ENCODE peak calls at places on chromosomes 7 and 10, in eight cellular contexts. One of them, this sample, is unnamed.

GRCh38 chr10:48672596-48673255 is 11.9 kb upstream of the WDFY4 start:
- DNase-seq in astrocyte of the spinal cord: no peak
- DNase-seq in dorsolateral prefrontal cortex: no peak
- DNase-seq in astrocyte of the cerebellum: no peak
- DNase-seq in kidney epithelial cell: no peak
- DNase-seq in GM13976: peak; percentile 60
- DNase-seq in foreskin fibroblast: no peak
- DNase-seq in osteoblast: no peak
- DNase-seq in this sample: no peak

GRCh38 chr10:80530251-80530650 is 7.5 kb upstream of the SH2D4B start:
- DNase-seq in astrocyte of the spinal cord: no peak
- DNase-seq in dorsolateral prefrontal cortex: no peak
- DNase-seq in astrocyte of the cerebellum: no peak
- DNase-seq in kidney epithelial cell: no peak
- DNase-seq in GM13976: no peak
- DNase-seq in foreskin fibroblast: no peak
- DNase-seq in osteoblast: peak; percentile 91
- DNase-seq in this sample: no peak

GRCh38 chr7:106344861-106345260 is 60.1 kb upstream of the NAMPT start:
- DNase-seq in astrocyte of the spinal cord: peak; percentile 20
- DNase-seq in dorsolateral prefrontal cortex: no peak
- DNase-seq in astrocyte of the cerebellum: no peak
- DNase-seq in kidney epithelial cell: no peak
- DNase-seq in GM13976: no peak
- DNase-seq in foreskin fibroblast: peak; percentile 19
- DNase-seq in osteoblast: no peak
- DNase-seq in this sample: no peak

GRCh38 chr10:45379891-45380540 is 6.0 kb downstream of the ALOX5 start:
- DNase-seq in astrocyte of the spinal cord: no peak
- DNase-seq in dorsolateral prefrontal cortex: no peak
- DNase-seq in astrocyte of the cerebellum: no peak
- DNase-seq in kidney epithelial cell: no peak
- DNase-seq in GM13976: peak; percentile 46
- DNase-seq in foreskin fibroblast: no peak
- DNase-seq in osteoblast: peak; percentile 26
- DNase-seq in this sample: no peak

GRCh38 chr7:542935-543789 is 23.5 kb upstream of the PDGFA start:
- DNase-seq in astrocyte of the spinal cord: peak; percentile 89
- DNase-seq in dorsolateral prefrontal cortex: no peak
- DNase-seq in astrocyte of the cerebellum: peak; percentile 48
- DNase-seq in kidney epithelial cell: peak; percentile 82
- DNase-seq in GM13976: no peak
- DNase-seq in foreskin fibroblast: peak; percentile 97
- DNase-seq in osteoblast: peak; percentile 100
- DNase-seq in this sample: no peak

GRCh38 chr10:119769886-119770285 is 44.0 kb downstream of the INPP5F start:
- DNase-seq in astrocyte of the spinal cord: peak; percentile 55
- DNase-seq in dorsolateral prefrontal cortex: no peak
- DNase-seq in astrocyte of the cerebellum: no peak
- DNase-seq in kidney epithelial cell: no peak
- DNase-seq in GM13976: no peak
- DNase-seq in foreskin fibroblast: peak; percentile 59
- DNase-seq in osteoblast: peak; percentile 77
- DNase-seq in this sample: no peak

GRCh38 chr10:116800356-116800929 is 48.9 kb upstream of the ENO4 start:
- DNase-seq in astrocyte of the spinal cord: no peak
- DNase-seq in dorsolateral prefrontal cortex: no peak
- DNase-seq in astrocyte of the cerebellum: no peak
- DNase-seq in kidney epithelial cell: no peak
- DNase-seq in GM13976: no peak
- DNase-seq in foreskin fibroblast: no peak
- DNase-seq in osteoblast: no peak
- DNase-seq in this sample: no peak

GRCh38 chr7:38465946-38466345 is 165.2 kb downstream of the AMPH start:
- DNase-seq in astrocyte of the spinal cord: peak; percentile 26
- DNase-seq in dorsolateral prefrontal cortex: no peak
- DNase-seq in astrocyte of the cerebellum: peak; percentile 31
- DNase-seq in kidney epithelial cell: no peak
- DNase-seq in GM13976: no peak
- DNase-seq in foreskin fibroblast: no peak
- DNase-seq in osteoblast: no peak
- DNase-seq in this sample: no peak

GRCh38 chr7:139035588-139036353 is at the start of gene ZC3HAV1L:
- DNase-seq in astrocyte of the spinal cord: peak; percentile 67
- DNase-seq in dorsolateral prefrontal cortex: no peak
- DNase-seq in astrocyte of the cerebellum: peak; percentile 16
- DNase-seq in kidney epithelial cell: no peak
- DNase-seq in GM13976: peak; percentile 91
- DNase-seq in foreskin fibroblast: peak; percentile 67
- DNase-seq in osteoblast: peak; percentile 95
- DNase-seq in this sample: no peak

GRCh38 chr10:133401500-133401899 is 7.5 kb downstream of the MTG1 start:
- DNase-seq in astrocyte of the spinal cord: no peak
- DNase-seq in dorsolateral prefrontal cortex: no peak
- DNase-seq in astrocyte of the cerebellum: no peak
- DNase-seq in kidney epithelial cell: no peak
- DNase-seq in GM13976: peak; percentile 21
- DNase-seq in foreskin fibroblast: no peak
- DNase-seq in osteoblast: no peak
- DNase-seq in this sample: no peak

GRCh38 chr10:79146611-79147130 is 77.9 kb downstream of the ZMIZ1 start:
- DNase-seq in astrocyte of the spinal cord: no peak
- DNase-seq in dorsolateral prefrontal cortex: no peak
- DNase-seq in astrocyte of the cerebellum: no peak
- DNase-seq in kidney epithelial cell: no peak
- DNase-seq in GM13976: no peak
- DNase-seq in foreskin fibroblast: no peak
- DNase-seq in osteoblast: no peak
- DNase-seq in this sample: no peak

GRCh38 chr7:112996472-112996871 is 90.2 kb downstream of the GPR85 start:
- DNase-seq in astrocyte of the spinal cord: no peak
- DNase-seq in dorsolateral prefrontal cortex: no peak
- DNase-seq in astrocyte of the cerebellum: no peak
- DNase-seq in kidney epithelial cell: no peak
- DNase-seq in GM13976: no peak
- DNase-seq in foreskin fibroblast: no peak
- DNase-seq in osteoblast: no peak
- DNase-seq in this sample: no peak

GRCh38 chr7:1859266-1860035 is 189.4 kb downstream of the ELFN1 start:
- DNase-seq in astrocyte of the spinal cord: no peak
- DNase-seq in dorsolateral prefrontal cortex: no peak
- DNase-seq in astrocyte of the cerebellum: no peak
- DNase-seq in kidney epithelial cell: no peak
- DNase-seq in GM13976: no peak
- DNase-seq in foreskin fibroblast: no peak
- DNase-seq in osteoblast: peak; percentile 74
- DNase-seq in this sample: no peak

GRCh38 chr7:5213286-5213645 is 23.2 kb downstream of the WIPI2 start:
- DNase-seq in astrocyte of the spinal cord: no peak
- DNase-seq in dorsolateral prefrontal cortex: peak; percentile 9
- DNase-seq in astrocyte of the cerebellum: no peak
- DNase-seq in kidney epithelial cell: no peak
- DNase-seq in GM13976: no peak
- DNase-seq in foreskin fibroblast: no peak
- DNase-seq in osteoblast: no peak
- DNase-seq in this sample: no peak

GRCh38 chr7:30202671-30203070 is 67.9 kb downstream of the MTURN start:
- DNase-seq in astrocyte of the spinal cord: no peak
- DNase-seq in dorsolateral prefrontal cortex: no peak
- DNase-seq in astrocyte of the cerebellum: no peak
- DNase-seq in kidney epithelial cell: no peak
- DNase-seq in GM13976: no peak
- DNase-seq in foreskin fibroblast: no peak
- DNase-seq in osteoblast: no peak
- DNase-seq in this sample: no peak

DNA sequence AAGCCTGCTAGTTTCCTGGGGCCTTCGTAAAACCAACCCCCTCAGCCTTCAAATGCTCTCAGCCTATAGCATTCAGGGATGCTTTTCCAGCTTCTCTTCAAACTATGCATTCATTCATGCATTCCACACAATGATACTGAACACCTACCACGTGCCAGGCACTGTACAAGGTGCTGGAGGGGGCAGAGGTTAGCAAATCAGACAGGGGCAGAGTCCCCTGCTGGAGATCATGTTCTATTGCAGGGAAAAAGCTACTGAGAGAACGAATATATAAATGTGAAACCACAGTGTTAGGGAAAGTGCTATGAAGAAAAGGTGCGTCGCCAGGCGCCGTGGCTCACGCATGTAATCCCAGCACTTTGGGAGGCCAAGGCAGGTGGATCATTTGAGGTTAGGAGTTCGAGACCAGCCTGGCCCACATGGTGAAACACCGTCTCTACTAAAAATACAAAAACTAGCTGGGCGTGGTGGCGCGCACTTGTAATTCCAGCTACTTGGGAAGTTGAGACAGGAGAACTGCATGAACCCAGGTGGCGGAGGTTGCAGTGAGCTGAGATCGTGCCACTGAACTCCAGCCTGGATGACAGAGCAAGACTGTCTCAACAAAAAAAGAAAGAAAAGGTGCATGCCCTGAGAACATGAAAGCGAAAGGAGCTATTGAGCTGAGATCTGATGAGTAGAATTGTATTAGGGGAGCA is 64.6 kb upstream of the CALN1 start:
- DNase-seq in astrocyte of the spinal cord: no peak
- DNase-seq in dorsolateral prefrontal cortex: no peak
- DNase-seq in astrocyte of the cerebellum: no peak
- DNase-seq in kidney epithelial cell: no peak
- DNase-seq in GM13976: no peak
- DNase-seq in foreskin fibroblast: no peak
- DNase-seq in osteoblast: no peak
- DNase-seq in this sample: no peak
- TF ChIP-seq CTCF in astrocyte of the spinal cord: no peak
- TF ChIP-seq CTCF in dorsolateral prefrontal cortex: no peak
- TF ChIP-seq CTCF in astrocyte of the cerebellum: no peak
- TF ChIP-seq CTCF in kidney epithelial cell: no peak
- TF ChIP-seq CTCF in GM13976: no peak
- TF ChIP-seq CTCF in foreskin fibroblast: no peak
- TF ChIP-seq CTCF in osteoblast: no peak
- TF ChIP-seq CTCF in this sample: no peak

DNA sequence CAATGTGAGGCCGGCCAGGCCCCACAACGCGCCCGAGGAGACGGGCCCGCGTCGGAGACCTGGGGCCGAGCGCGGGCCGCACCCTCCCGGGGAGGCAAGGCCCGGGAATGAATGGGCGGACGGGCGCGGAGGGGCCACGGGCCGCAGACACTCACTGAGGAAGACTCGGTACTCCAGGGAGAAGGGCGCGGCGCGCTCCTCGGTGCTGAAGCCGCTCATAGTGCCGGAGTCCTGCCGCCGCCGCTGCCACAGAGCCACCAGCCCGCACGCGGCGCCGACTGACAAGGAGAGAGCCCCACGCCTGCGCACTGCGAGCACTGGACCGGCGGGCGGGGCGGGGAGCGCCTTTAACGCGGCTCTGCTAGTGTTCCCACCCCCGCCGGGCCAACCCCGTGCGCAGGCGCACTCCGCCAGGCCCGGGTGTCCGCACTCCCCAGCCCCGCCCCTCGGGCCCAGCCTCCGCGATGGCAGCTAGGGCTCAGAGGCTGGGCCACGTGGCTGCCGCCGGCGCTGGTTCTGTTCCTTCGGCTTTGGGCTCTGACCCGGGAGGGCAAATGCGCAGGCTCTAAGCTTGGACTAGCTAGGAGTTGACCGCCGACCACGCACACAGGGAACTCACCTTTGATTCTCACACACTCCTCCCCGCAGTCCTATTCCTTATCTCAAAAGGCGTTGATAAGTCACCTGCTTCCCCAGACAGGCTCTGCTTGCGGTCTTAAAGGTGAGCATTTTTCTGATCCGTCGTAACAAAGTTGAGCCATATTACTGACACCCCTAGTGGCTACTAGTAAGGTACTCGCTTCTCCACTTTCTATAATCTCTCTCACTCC is at the start of gene PPA1:
- DNase-seq in astrocyte of the spinal cord: peak; percentile 94
- DNase-seq in dorsolateral prefrontal cortex: peak; percentile 99
- DNase-seq in astrocyte of the cerebellum: peak; percentile 74
- DNase-seq in kidney epithelial cell: no peak
- DNase-seq in GM13976: peak; percentile 100
- DNase-seq in foreskin fibroblast: peak; percentile 94
- DNase-seq in osteoblast: peak; percentile 100
- DNase-seq in this sample: no peak
- TF ChIP-seq CTCF in astrocyte of the spinal cord: peak; percentile 26
- TF ChIP-seq CTCF in dorsolateral prefrontal cortex: no peak
- TF ChIP-seq CTCF in astrocyte of the cerebellum: peak; percentile 32
- TF ChIP-seq CTCF in kidney epithelial cell: peak; percentile 27
- TF ChIP-seq CTCF in GM13976: no peak
- TF ChIP-seq CTCF in foreskin fibroblast: no peak
- TF ChIP-seq CTCF in osteoblast: peak; percentile 30
- TF ChIP-seq CTCF in this sample: peak; percentile 36

DNA sequence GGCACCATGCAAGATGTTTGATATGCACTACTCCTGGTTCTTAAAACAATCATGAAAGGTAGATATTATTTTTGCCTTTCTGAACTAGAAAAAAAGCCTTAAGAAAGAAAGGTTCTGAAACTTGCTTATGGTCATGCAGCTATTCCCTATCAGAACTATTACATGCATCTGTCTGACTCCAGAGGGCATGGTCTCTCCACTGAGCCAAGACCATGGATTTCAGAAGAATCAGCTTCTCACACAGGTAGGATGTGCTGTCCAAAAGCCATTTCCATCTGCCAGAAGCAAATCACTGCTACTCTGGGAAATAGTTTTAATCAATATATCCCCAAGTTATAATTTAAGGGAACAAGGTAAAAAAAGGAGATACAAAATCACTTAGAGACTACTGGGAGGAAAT is 69.5 kb downstream of the STK17A start:
- DNase-seq in astrocyte of the spinal cord: no peak
- DNase-seq in dorsolateral prefrontal cortex: no peak
- DNase-seq in astrocyte of the cerebellum: no peak
- DNase-seq in kidney epithelial cell: no peak
- DNase-seq in GM13976: no peak
- DNase-seq in foreskin fibroblast: peak; percentile 12
- DNase-seq in osteoblast: no peak
- DNase-seq in this sample: no peak
- TF ChIP-seq CTCF in astrocyte of the spinal cord: peak; percentile 9
- TF ChIP-seq CTCF in dorsolateral prefrontal cortex: no peak
- TF ChIP-seq CTCF in astrocyte of the cerebellum: no peak
- TF ChIP-seq CTCF in kidney epithelial cell: no peak
- TF ChIP-seq CTCF in GM13976: peak; percentile 23
- TF ChIP-seq CTCF in foreskin fibroblast: no peak
- TF ChIP-seq CTCF in osteoblast: no peak
- TF ChIP-seq CTCF in this sample: peak; percentile 43

GRCh38 chr7:41170466-41170865 is 532.4 kb downstream of the INHBA start:
- DNase-seq in astrocyte of the spinal cord: no peak
- DNase-seq in dorsolateral prefrontal cortex: no peak
- DNase-seq in astrocyte of the cerebellum: no peak
- DNase-seq in kidney epithelial cell: no peak
- DNase-seq in GM13976: no peak
- DNase-seq in foreskin fibroblast: no peak
- DNase-seq in osteoblast: no peak
- DNase-seq in this sample: no peak

DNA sequence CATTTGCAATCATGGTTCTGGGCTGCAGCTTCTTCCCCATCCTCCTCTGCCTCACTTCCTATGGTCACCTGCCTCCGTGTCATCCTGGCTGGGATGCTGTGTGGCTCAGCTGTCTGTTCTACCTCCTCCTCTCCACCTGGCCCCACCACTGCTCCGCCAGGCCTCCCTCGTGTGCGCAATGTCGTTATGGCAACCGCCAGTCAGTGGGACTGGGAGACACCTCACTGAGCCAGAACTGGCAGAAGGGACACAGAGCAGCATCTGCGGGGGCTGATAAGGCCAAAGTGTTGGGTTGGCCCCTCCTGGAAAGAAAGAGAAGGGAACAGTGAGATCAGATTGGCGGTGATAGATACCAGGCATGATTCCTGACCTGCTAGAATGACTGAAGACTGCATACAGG is 527.5 kb downstream of the INHBA start:
- DNase-seq in astrocyte of the spinal cord: no peak
- DNase-seq in dorsolateral prefrontal cortex: no peak
- DNase-seq in astrocyte of the cerebellum: no peak
- DNase-seq in kidney epithelial cell: no peak
- DNase-seq in GM13976: no peak
- DNase-seq in foreskin fibroblast: no peak
- DNase-seq in osteoblast: no peak
- DNase-seq in this sample: no peak
- TF ChIP-seq CTCF in astrocyte of the spinal cord: no peak
- TF ChIP-seq CTCF in dorsolateral prefrontal cortex: no peak
- TF ChIP-seq CTCF in astrocyte of the cerebellum: no peak
- TF ChIP-seq CTCF in kidney epithelial cell: no peak
- TF ChIP-seq CTCF in GM13976: no peak
- TF ChIP-seq CTCF in foreskin fibroblast: no peak
- TF ChIP-seq CTCF in osteoblast: no peak
- TF ChIP-seq CTCF in this sample: no peak